ENCODE peak calls at places on chromosomes 11 and 22, in ten cellular contexts. R is H1, L is A549, X is IMR-90, Q is right lobe of liver, J is heart left ventricle, Y is suprapubic skin, K is ovary, S is body of pancreas, C is GM12891. T is an unnamed sample.

GRCh38 chr11:14537134-14537599 is 17.0 kb upstream of the PSMA1 start:
- DNase-seq in R (no peak), L (peak), X (peak), Q (no peak), J (no peak), Y (no peak), K (no peak), S (no peak), C (peak), T (peak)

GRCh38 chr22:24510694-24511625 is 15.8 kb downstream of the UPB1 start:
- DNase-seq in R (no peak), L (no peak), X (peak), Q (peak), J (no peak), Y (no peak), K (no peak), S (no peak), C (no peak), T (peak)

GRCh38 chr11:124799384-124800225 is 601 bp downstream of the MSANTD2 start:
- DNase-seq in R (peak), L (no peak), X (peak), Q (peak), J (peak), Y (no peak), K (peak), S (peak), C (peak), T (peak)

GRCh38 chr11:111833524-111833923 is 37.9 kb downstream of the ALG9 start:
- DNase-seq in R (no peak), L (no peak), X (no peak), Q (no peak), J (no peak), Y (no peak), K (no peak), S (no peak), C (no peak), T (peak)

GRCh38 chr22:45511847-45512261 is 9.2 kb downstream of the FBLN1 start:
- DNase-seq in R (no peak), L (no peak), X (peak), Q (no peak), J (peak), Y (no peak), K (peak), S (peak), C (no peak), T (no peak)

GRCh38 chr11:20125927-20126326 is 34.3 kb downstream of the DBX1 start:
- DNase-seq in R (no peak), L (peak), X (peak), Q (no peak), J (no peak), Y (no peak), K (no peak), S (no peak), C (no peak), T (no peak)

GRCh38 chr22:22235564-22235963 is 9.0 kb upstream of the VPREB1 start:
- DNase-seq in R (peak), L (no peak), X (no peak), Q (no peak), J (no peak), Y (no peak), K (no peak), S (peak), C (peak), T (peak)

GRCh38 chr11:126229782-126230540 is 18.4 kb downstream of the FAM118B start:
- DNase-seq in R (no peak), L (no peak), X (peak), Q (no peak), J (no peak), Y (no peak), K (no peak), S (no peak), C (no peak), T (no peak)

GRCh38 chr11:48094643-48095339 is 114.4 kb downstream of the PTPRJ start:
- DNase-seq in R (peak), L (no peak), X (no peak), Q (no peak), J (no peak), Y (no peak), K (no peak), S (no peak), C (no peak), T (no peak)

GRCh38 chr11:134579709-134580634 is 167.9 kb upstream of the B3GAT1 start:
- DNase-seq in R (peak), L (no peak), X (no peak), Q (no peak), J (no peak), Y (no peak), K (no peak), S (no peak), C (no peak), T (no peak)

GRCh38 chr22:24758164-24758799 is 16.2 kb downstream of the PIWIL3 start:
- DNase-seq in R (peak), L (peak), X (peak), Q (peak), J (peak), Y (no peak), K (peak), S (peak), C (no peak), T (peak)

GRCh38 chr11:68574308-68574707 is 110.0 kb upstream of the GAL start:
- DNase-seq in R (no peak), L (no peak), X (peak), Q (no peak), J (no peak), Y (no peak), K (no peak), S (no peak), C (no peak), T (no peak)

GRCh38 chr11:6609502-6610015 is 2.5 kb downstream of the TAF10 start:
- DNase-seq in R (no peak), L (no peak), X (no peak), Q (no peak), J (no peak), Y (no peak), K (no peak), S (no peak), C (no peak), T (no peak)
- TF ChIP-seq POLR2A in R (no peak), L (no peak), X (no peak), Q (no peak), J (no peak), Y (no peak), K (no peak), S (no peak), C (no peak), T (peak)

DNA sequence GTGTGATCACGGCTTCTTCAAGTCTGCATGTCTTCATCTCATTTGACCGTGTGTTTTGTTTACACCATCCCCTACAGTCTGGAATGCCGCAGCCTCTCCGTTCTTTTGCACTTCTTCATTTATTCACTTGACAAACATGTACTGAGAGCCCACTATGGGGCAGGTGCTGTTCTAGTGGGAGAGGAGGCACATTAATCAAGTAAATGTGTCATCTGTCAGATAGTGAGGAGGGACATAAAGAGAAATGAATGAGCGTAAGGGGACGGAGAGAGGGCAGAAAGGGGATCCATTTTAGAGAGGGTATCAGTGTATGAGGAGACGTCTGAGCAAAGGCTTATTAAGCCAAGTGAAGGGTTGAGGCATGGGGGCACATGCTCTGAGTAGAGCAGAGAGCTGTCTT is 54.0 kb upstream of the CECR2 start:
- DNase-seq in R (no peak), L (no peak), X (no peak), Q (no peak), J (no peak), Y (no peak), K (no peak), S (no peak), C (no peak), T (no peak)
- TF ChIP-seq POLR2A in R (no peak), L (no peak), X (no peak), Q (no peak), J (no peak), Y (no peak), K (no peak), S (no peak), C (no peak), T (no peak)

GRCh38 chr22:30908051-30908461 is 60.5 kb downstream of the MORC2 start:
- DNase-seq in R (peak), L (no peak), X (no peak), Q (no peak), J (no peak), Y (no peak), K (no peak), S (no peak), C (no peak), T (no peak)
- TF ChIP-seq POLR2A in R (no peak), L (no peak), X (no peak), Q (no peak), J (no peak), Y (no peak), K (no peak), S (no peak), C (no peak), T (peak)

DNA sequence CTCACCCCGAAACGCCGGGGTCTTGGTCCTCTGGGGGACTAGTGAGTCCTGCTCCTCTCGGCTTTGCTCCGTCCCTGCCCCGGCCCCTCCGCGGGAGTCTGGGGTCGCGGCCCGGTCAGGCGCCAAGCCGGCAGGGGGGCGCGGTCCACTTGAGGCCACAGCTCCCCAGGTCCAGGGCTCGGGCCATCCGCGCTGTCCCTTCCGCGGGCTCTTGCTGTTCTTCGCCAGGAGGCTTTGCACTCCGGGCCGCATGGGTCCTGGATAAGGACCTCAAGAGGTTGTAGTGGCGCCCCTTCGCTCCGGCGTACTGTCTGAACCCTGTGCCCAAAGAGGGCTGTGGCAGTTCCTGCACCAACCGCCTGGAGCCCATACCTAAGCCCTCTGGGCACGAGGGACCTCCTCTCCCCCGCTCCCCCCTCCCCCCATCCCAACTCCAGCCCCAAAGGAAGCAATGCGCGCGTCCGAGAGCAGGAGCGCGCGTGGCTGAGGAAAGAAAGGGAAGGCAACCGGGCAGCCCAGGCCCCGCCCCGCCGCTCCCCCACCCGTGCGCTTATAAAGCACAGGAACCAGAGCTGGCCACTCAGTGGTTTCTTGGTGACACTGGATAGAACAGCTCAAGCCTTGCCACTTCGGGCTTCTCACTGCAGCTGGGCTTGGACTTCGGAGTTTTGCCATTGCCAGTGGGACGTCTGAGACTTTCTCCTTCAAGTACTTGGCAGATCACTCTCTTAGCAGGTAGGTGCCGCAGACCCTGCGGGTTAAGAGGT is at the start of gene ADM:
- DNase-seq in R (peak), L (peak), X (peak), Q (peak), J (peak), Y (peak), K (peak), S (peak), C (no peak), T (peak)
- TF ChIP-seq POLR2A in R (peak), L (peak), X (peak), Q (peak), J (peak), Y (peak), K (peak), S (peak), C (peak), T (no peak)

GRCh38 chr11:18393581-18394299 is 623 bp upstream of the LDHA start:
- DNase-seq in R (no peak), L (peak), X (no peak), Q (no peak), J (no peak), Y (no peak), K (peak), S (peak), C (no peak), T (no peak)

GRCh38 chr11:18395735-18396504 is 1.6 kb downstream of the LDHA start:
- DNase-seq in R (peak), L (peak), X (peak), Q (peak), J (peak), Y (peak), K (peak), S (peak), C (peak), T (peak)

GRCh38 chr11:18394300-18394927 is at the start of gene LDHA:
- DNase-seq in R (peak), L (peak), X (peak), Q (peak), J (peak), Y (peak), K (peak), S (peak), C (peak), T (peak)

GRCh38 chr11:18392434-18393321 is 1.7 kb upstream of the LDHA start:
- DNase-seq in R (no peak), L (no peak), X (no peak), Q (no peak), J (no peak), Y (no peak), K (no peak), S (no peak), C (no peak), T (no peak)

DNA sequence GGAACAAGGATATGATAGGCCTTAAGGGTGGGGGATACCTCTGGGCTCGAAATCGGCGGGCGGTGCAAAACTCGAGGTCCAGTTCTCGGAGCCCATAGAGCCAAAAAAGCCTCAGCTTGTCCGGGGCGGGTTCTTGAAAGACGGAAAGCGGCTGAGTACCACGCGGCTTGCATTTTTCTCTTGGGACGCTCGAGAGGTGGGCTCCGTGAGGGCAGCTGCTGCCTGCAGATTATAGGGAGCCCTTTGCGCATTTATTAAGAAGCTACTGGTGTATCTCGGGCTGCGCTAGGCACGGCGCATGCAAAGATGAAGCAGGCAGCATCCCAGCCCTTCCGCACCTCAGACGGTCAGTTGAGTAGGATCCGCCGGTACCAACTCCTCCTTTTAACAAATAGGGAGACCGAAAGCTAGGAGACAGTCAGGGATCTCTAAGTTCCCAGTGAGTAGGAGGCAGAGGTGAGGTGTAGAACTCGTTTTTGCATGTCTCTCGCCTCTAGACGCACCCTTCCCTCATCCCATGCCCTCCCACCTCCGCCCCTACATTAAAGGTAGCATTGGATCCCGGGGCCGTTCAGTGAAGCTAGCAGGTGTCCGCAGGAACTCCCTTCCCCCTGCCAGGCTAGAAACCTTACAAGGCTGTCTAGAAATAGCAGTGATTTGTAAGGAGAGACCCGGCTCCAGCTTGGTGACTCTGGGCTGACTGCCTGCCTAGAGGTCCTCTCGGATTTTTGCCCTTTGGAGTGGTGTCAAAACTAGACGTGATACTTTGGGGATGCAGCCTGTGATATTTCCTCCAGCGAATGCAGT is 768 bp downstream of the LDHA start:
- DNase-seq in R (peak), L (peak), X (peak), Q (no peak), J (no peak), Y (no peak), K (peak), S (peak), C (no peak), T (peak)
- TF ChIP-seq POLR2A in R (no peak), L (no peak), X (no peak), Q (no peak), J (no peak), Y (no peak), K (no peak), S (no peak), C (no peak), T (no peak)

GRCh38 chr11:108216988-108217387 is 5.5 kb downstream of the NPAT start:
- DNase-seq in R (no peak), L (no peak), X (no peak), Q (no peak), J (no peak), Y (no peak), K (no peak), S (no peak), C (no peak), T (no peak)
- TF ChIP-seq POLR2A in R (no peak), L (no peak), X (no peak), Q (no peak), J (no peak), Y (no peak), K (no peak), S (no peak), C (no peak), T (no peak)

T was measured in erythroblast.